ENCODE peak calls at places on chromosomes 16 and 17, in ten cellular contexts. M, K, N, P, A, B, I, Q, Y and J are unnamed samples.

GRCh38 chr17:83203073-83203471 is 123.7 kb downstream of the METRNL start:
- DNase-seq in M (peak), K (no peak), N (no peak), P (peak), A (no peak), B (no peak), I (peak), Q (peak), Y (peak), J (peak)

GRCh38 chr17:14214271-14214670 is 22.4 kb downstream of the CDRT15 start:
- DNase-seq in M (no peak), K (no peak), N (peak), P (peak), A (no peak), B (peak), I (no peak), Q (no peak), Y (no peak), J (no peak)

GRCh38 chr17:7173687-7174602 is 5.2 kb downstream of the ASGR1 start:
- DNase-seq in M (no peak), K (no peak), N (peak), P (peak), A (peak), B (no peak), I (peak), Q (peak), Y (no peak), J (peak)

GRCh38 chr16:75250089-75250808 is 1.2 kb downstream of the BCAR1 start:
- DNase-seq in M (no peak), K (no peak), N (no peak), P (peak), A (no peak), B (peak), I (peak), Q (no peak), Y (no peak), J (peak)

GRCh38 chr17:77274137-77274829 is 133.5 kb downstream of the SEC14L1 start:
- DNase-seq in M (no peak), K (no peak), N (no peak), P (no peak), A (no peak), B (no peak), I (no peak), Q (no peak), Y (no peak), J (no peak)

GRCh38 chr17:21295036-21295952 is 10.8 kb downstream of the MAP2K3 start:
- DNase-seq in M (no peak), K (no peak), N (peak), P (peak), A (no peak), B (no peak), I (no peak), Q (peak), Y (no peak), J (peak)

GRCh38 chr17:82830249-82830661 is 9.6 kb downstream of the ZNF750 start:
- DNase-seq in M (no peak), K (no peak), N (no peak), P (no peak), A (no peak), B (no peak), I (no peak), Q (peak), Y (peak), J (peak)

GRCh38 chr16:67528870-67529638 is 425 bp downstream of the RIPOR1 start:
- DNase-seq in M (no peak), K (peak), N (no peak), P (peak), A (no peak), B (peak), I (peak), Q (peak), Y (peak), J (peak)

GRCh38 chr17:5283531-5284315 is 1.6 kb downstream of the RABEP1 start:
- DNase-seq in M (no peak), K (peak), N (peak), P (no peak), A (no peak), B (peak), I (no peak), Q (no peak), Y (no peak), J (no peak)

GRCh38 chr16:28204622-28205021 is 7.1 kb downstream of the XPO6 start:
- DNase-seq in M (no peak), K (no peak), N (no peak), P (no peak), A (no peak), B (no peak), I (no peak), Q (no peak), Y (no peak), J (no peak)

GRCh38 chr17:75151893-75152292 is 2.4 kb downstream of the JPT1 start:
- DNase-seq in M (no peak), K (no peak), N (no peak), P (no peak), A (no peak), B (peak), I (no peak), Q (no peak), Y (no peak), J (no peak)

GRCh38 chr16:82761858-82762257 is 135.1 kb downstream of the CDH13 start:
- DNase-seq in M (no peak), K (peak), N (no peak), P (no peak), A (no peak), B (no peak), I (no peak), Q (no peak), Y (no peak), J (no peak)

GRCh38 chr17:34542700-34543336 is 36.6 kb upstream of the TMEM132E start:
- DNase-seq in M (no peak), K (no peak), N (peak), P (peak), A (peak), B (peak), I (peak), Q (no peak), Y (no peak), J (no peak)

GRCh38 chr16:1620391-1620790 is 8.2 kb downstream of the CRAMP1 start:
- DNase-seq in M (no peak), K (no peak), N (no peak), P (no peak), A (no peak), B (no peak), I (no peak), Q (no peak), Y (no peak), J (no peak)

GRCh38 chr16:27566417-27566816 is 16.5 kb downstream of the KATNIP start:
- DNase-seq in M (no peak), K (no peak), N (no peak), P (no peak), A (no peak), B (no peak), I (peak), Q (no peak), Y (no peak), J (no peak)

GRCh38 chr16:69720822-69721430 is 5.4 kb downstream of the NQO1 start:
- DNase-seq in M (no peak), K (no peak), N (no peak), P (no peak), A (no peak), B (no peak), I (no peak), Q (no peak), Y (no peak), J (no peak)

GRCh38 chr16:12951392-12951791 is 50.0 kb downstream of the SHISA9 start:
- DNase-seq in M (no peak), K (no peak), N (no peak), P (no peak), A (no peak), B (no peak), I (no peak), Q (no peak), Y (no peak), J (no peak)

GRCh38 chr16:4433228-4433627 is 7.6 kb downstream of the DNAJA3 start:
- DNase-seq in M (no peak), K (no peak), N (no peak), P (no peak), A (no peak), B (no peak), I (no peak), Q (no peak), Y (no peak), J (no peak)

GRCh38 chr16:24975428-24975889 is 39.7 kb downstream of the ARHGAP17 start:
- DNase-seq in M (no peak), K (peak), N (peak), P (peak), A (no peak), B (no peak), I (no peak), Q (no peak), Y (no peak), J (no peak)

GRCh38 chr17:54426287-54426886 is 474.3 kb upstream of the TOM1L1 start:
- DNase-seq in M (no peak), K (no peak), N (peak), P (no peak), A (no peak), B (peak), I (no peak), Q (no peak), Y (no peak), J (no peak)

GRCh38 chr17:48499248-48499647 is 31.6 kb downstream of the HOXB1 start:
- DNase-seq in M (no peak), K (peak), N (peak), P (peak), A (no peak), B (peak), I (no peak), Q (no peak), Y (no peak), J (no peak)

GRCh38 chr16:28052274-28053128 is 11.0 kb downstream of the GSG1L start:
- DNase-seq in M (no peak), K (no peak), N (no peak), P (no peak), A (no peak), B (no peak), I (no peak), Q (no peak), Y (no peak), J (no peak)

GRCh38 chr17:37092701-37093100 is 143.9 kb downstream of the AATF start:
- DNase-seq in M (no peak), K (no peak), N (no peak), P (no peak), A (no peak), B (no peak), I (no peak), Q (no peak), Y (no peak), J (no peak)

GRCh38 chr17:74776990-74777389 is 845 bp upstream of the NAT9 start:
- DNase-seq in M (no peak), K (no peak), N (no peak), P (no peak), A (no peak), B (no peak), I (no peak), Q (no peak), Y (no peak), J (no peak)

DNA sequence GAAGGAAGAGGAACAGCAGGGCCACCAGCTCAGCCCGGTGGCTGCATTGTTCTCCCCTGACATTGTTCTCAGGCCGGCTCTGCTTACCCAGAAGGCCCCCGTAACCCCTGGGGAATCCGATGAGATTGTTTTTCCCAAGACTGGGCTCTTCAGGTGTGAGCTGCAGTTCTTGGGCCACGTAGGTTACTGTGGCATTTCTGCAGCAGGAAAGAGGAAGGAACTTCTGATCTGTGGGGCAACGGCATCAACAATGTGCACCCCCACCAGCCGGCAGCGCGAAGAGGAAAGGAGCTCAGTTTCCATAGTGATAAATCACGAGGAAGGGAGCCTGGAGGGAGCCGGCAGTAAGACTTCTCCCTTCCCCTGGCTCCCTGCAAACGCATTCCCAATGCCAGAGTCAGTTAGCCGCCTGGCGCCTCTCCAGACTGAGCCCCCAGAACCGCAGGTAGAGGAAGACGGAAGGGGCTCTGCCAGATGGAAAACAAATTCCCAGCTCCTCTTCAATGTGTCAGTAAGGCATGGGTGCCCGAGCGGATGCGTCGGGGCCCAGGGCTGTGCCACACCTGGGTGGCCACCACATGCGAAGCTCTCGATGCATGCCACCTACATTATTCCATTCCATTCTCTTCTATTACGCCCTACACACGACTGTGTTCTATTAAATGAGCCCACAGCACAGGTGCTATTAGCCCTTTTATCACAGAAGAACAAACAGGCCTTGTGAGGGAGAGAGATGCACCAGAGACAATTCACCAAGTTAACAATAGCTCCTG is 21.5 kb upstream of the PECAM1 start:
- DNase-seq in M (no peak), K (no peak), N (no peak), P (peak), A (no peak), B (no peak), I (peak), Q (peak), Y (peak), J (peak)
- H3K4me3 ChIP-seq in M (no peak), K (no peak), N (no peak), P (no peak), A (no peak), B (no peak), I (peak), Q (peak), Y (no peak), J (peak)

GRCh38 chr16:11740567-11740966 is 2.1 kb downstream of the TXNDC11 start:
- DNase-seq in M (no peak), K (no peak), N (no peak), P (no peak), A (no peak), B (no peak), I (no peak), Q (no peak), Y (no peak), J (no peak)

GRCh38 chr16:11735801-11736200 is 6.9 kb downstream of the TXNDC11 start:
- DNase-seq in M (no peak), K (no peak), N (no peak), P (no peak), A (no peak), B (no peak), I (no peak), Q (no peak), Y (no peak), J (no peak)

GRCh38 chr16:11737678-11738077 is 5.0 kb downstream of the TXNDC11 start:
- DNase-seq in M (no peak), K (no peak), N (no peak), P (no peak), A (no peak), B (no peak), I (no peak), Q (no peak), Y (no peak), J (no peak)

GRCh38 chr16:11736903-11737302 is 5.8 kb downstream of the TXNDC11 start:
- DNase-seq in M (no peak), K (no peak), N (no peak), P (no peak), A (no peak), B (no peak), I (no peak), Q (no peak), Y (no peak), J (no peak)

DNA sequence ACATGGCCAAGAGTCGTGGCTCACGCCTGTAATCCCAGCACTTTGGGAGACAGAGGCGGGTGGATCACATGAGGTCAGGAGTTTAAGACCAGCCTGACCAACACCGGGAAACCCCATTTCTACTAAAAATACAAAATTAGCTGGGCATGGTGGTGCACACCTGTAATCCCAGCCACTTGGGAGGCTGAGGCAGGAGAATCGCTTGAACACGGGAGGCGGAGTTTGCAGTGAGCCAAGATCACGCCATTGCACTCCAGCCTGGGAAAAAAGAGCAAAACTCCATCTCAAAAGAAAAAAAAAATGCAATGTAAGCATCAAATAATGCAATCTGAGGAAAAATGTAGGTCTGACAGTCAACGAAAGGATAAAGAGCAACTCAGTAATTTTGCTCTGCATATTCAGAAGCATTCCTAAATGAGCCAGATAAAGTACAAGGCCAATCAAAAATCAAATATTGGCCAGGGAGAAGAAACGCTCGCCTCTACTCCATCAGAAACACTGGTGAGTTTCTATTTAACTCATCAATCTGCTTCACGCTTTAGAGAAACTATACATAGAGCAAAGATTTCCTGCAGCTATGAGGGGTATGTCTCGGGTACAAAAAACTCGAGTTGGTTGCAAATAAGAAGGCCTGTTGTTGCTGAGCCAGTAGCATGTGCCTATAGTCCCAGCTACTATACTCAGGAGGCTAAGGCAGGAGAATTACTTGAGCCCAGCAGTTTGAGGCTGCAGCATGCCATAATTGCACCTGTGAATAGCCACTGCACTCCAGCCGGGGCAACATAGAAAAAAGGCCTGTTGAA is 3.7 kb downstream of the TXNDC11 start:
- DNase-seq in M (no peak), K (no peak), N (no peak), P (no peak), A (no peak), B (no peak), I (no peak), Q (no peak), Y (no peak), J (no peak)
- H3K4me3 ChIP-seq in M (no peak), K (no peak), N (no peak), P (no peak), A (no peak), B (no peak), I (no peak), Q (no peak), Y (no peak), J (no peak)

DNA sequence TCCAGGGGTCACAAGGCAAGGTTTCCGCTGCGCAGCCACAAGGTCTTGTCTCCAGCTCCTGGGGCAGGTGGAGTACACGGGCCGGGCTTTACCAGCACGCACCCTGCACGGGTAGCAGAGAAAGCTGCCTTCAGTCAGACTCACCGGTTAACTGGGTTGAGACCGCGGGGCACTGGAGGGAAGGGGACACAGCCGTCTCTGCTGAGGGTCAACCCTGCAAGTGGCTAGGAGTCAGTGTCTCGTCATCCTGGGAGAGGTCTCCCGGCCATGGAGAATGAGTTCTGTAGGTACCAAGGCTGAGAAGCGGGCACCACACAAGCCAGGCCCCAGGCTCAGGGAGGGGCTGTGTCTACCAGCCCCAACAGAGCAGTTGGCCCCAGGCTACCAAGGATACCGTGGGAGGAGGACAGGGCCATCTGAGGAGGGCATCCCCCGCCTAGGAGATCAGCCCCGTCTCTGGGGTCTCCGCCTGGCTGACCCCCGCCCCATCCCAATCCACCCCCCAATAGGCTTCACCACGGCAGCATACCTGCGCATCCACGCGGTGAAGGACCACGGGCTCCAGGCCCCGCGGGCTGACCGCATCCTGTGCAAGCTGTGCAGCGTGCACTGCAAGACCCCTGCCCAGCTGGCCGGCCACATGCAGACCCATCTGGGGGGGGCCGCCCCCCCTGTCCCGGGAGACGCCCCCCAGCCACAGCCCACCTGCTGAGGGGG is 2.8 kb upstream of the PRRT2 start:
- DNase-seq in M (no peak), K (no peak), N (no peak), P (no peak), A (no peak), B (no peak), I (no peak), Q (no peak), Y (peak), J (peak)
- H3K4me3 ChIP-seq in M (peak), K (peak), N (no peak), P (peak), A (peak), B (peak), I (peak), Q (peak), Y (no peak), J (no peak)

GRCh38 chr16:3087243-3087791 is 11.8 kb downstream of the ZSCAN10 start:
- DNase-seq in M (no peak), K (no peak), N (no peak), P (no peak), A (no peak), B (no peak), I (no peak), Q (peak), Y (no peak), J (peak)
- H3K4me3 ChIP-seq in M (no peak), K (no peak), N (no peak), P (no peak), A (no peak), B (no peak), I (no peak), Q (peak), Y (peak), J (peak)

GRCh38 chr17:1186923-1187771 is 7.4 kb upstream of the ABR start:
- DNase-seq in M (peak), K (peak), N (peak), P (peak), A (peak), B (peak), I (peak), Q (peak), Y (peak), J (peak)
- H3K4me3 ChIP-seq in M (no peak), K (no peak), N (no peak), P (peak), A (no peak), B (no peak), I (no peak), Q (peak), Y (no peak), J (peak)

DNA sequence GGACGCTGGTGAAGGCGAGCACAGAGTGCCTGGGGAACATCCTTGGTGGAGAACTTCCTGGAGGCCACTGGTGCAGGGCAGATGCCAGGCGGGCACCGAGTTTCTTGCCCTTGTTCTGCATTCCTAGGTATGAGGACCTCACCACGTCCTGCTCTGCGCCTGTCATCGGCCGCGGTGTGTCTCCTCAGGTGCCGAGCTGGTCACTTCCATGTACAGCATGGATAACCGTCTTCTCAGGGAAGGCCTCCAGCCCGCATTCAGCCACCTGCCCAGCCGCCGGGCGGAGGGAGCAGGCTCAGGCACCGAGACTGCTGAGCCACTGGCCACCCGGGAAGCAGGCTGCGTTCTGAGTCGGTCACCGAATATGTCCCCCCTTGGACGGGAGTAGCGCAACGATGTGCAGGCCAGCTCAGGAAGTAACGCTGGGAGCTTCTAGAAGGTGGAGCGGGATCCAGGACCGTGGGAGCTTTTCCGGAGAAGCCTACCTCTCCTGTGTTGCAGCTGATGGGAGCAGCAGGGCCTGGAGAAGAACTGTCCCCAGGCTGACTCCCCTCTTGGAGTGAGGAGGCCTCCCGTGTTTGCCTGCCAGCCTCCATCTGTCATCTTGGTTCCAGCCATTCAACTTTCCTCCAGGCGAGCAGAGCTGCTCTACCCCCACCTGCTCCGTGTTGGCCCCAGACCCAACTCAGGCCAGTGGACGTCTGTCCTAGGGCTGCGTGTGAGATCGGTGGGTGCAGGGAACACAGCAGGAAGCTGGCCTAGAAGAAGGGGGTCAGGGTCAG is 2.1 kb upstream of the BAIAP2 start:
- DNase-seq in M (no peak), K (no peak), N (no peak), P (no peak), A (no peak), B (no peak), I (no peak), Q (no peak), Y (peak), J (peak)
- H3K4me3 ChIP-seq in M (no peak), K (no peak), N (no peak), P (no peak), A (no peak), B (peak), I (peak), Q (peak), Y (no peak), J (no peak)